ENCODE peak calls at places on chromosomes 2 and 18, in four cellular contexts. One of them, this sample, is unnamed.

GRCh38 chr2:218273908-218274249 is 3.6 kb downstream of the PNKD start:
- DNase-seq in ovary: no peak
- DNase-seq in uterus: no peak
- DNase-seq in HFFc6: no peak
- DNase-seq in this sample: no peak

GRCh38 chr2:44951714-44952113 is 10.2 kb downstream of the SIX3 start:
- DNase-seq in ovary: no peak
- DNase-seq in uterus: no peak
- DNase-seq in HFFc6: no peak
- DNase-seq in this sample: no peak

GRCh38 chr2:151637284-151637781 is 96.9 kb downstream of the NEB start:
- DNase-seq in ovary: no peak
- DNase-seq in uterus: no peak
- DNase-seq in HFFc6: no peak
- DNase-seq in this sample: no peak

GRCh38 chr2:14944562-14945346 is 312.2 kb downstream of the LRATD1 start:
- DNase-seq in ovary: no peak
- DNase-seq in uterus: no peak
- DNase-seq in HFFc6: peak
- DNase-seq in this sample: no peak

GRCh38 chr2:19711470-19712372 is 190.1 kb downstream of the TTC32 start:
- DNase-seq in ovary: no peak
- DNase-seq in uterus: peak
- DNase-seq in HFFc6: peak
- DNase-seq in this sample: no peak

GRCh38 chr2:27291865-27292264 is 9.6 kb downstream of the TRIM54 start:
- DNase-seq in ovary: no peak
- DNase-seq in uterus: no peak
- DNase-seq in HFFc6: no peak
- DNase-seq in this sample: no peak

GRCh38 chr2:61620244-61621159 is 82.3 kb upstream of the XPO1 start:
- DNase-seq in ovary: no peak
- DNase-seq in uterus: no peak
- DNase-seq in HFFc6: peak
- DNase-seq in this sample: no peak

GRCh38 chr18:27005589-27005988 is 140.1 kb upstream of the AQP4 start:
- DNase-seq in ovary: no peak
- DNase-seq in uterus: no peak
- DNase-seq in HFFc6: no peak
- DNase-seq in this sample: no peak

GRCh38 chr18:13287372-13287771 is 68.8 kb downstream of the LDLRAD4 start:
- DNase-seq in ovary: no peak
- DNase-seq in uterus: no peak
- DNase-seq in HFFc6: no peak
- DNase-seq in this sample: no peak
- TF ChIP-seq CTCF in ovary: no peak
- TF ChIP-seq CTCF in uterus: no peak
- TF ChIP-seq CTCF in HFFc6: no peak
- TF ChIP-seq CTCF in this sample: no peak

DNA sequence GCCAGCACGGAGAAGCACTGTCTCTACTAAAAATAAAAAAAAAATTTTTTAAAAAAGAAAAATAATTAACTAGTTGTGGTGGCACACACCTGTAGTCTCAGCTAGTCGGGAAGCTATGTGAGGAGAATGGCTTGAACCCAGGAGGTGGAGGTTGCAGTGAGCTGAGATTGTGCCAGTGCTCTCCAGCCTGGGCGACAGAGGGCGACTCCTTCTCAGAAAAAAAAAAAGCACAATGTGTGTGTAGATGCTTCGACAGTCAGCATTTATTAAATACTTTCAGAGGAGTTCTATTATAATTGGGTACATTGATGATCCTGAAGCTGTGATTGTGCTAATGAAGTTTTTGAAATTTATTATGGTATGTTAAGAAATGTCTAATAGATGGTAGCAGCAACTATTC is 46.5 kb downstream of the XIRP2 start:
- DNase-seq in ovary: no peak
- DNase-seq in uterus: no peak
- DNase-seq in HFFc6: no peak
- DNase-seq in this sample: no peak
- TF ChIP-seq CTCF in ovary: no peak
- TF ChIP-seq CTCF in uterus: no peak
- TF ChIP-seq CTCF in HFFc6: no peak
- TF ChIP-seq CTCF in this sample: no peak

DNA sequence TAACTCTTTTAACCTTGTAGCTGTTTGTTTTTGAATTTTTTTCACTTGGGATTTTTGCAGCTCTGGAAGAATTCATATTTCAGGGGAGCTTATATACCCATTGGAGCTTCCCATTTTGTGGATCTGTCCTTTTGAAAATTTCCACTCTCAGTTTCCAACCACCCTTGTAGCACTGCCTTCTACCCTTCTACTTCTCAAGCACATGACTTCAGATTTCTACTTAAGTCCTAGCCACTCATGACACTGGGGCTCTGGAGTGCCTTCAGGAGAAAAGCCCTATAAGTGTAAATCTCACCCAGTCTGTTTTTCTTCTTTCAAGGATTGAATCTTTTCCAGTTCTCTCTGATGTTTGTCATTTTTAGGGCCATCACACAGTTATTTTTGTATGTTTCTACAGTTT is 283.7 kb upstream of the KCNH7 start:
- DNase-seq in ovary: no peak
- DNase-seq in uterus: no peak
- DNase-seq in HFFc6: no peak
- DNase-seq in this sample: no peak
- TF ChIP-seq CTCF in ovary: no peak
- TF ChIP-seq CTCF in uterus: no peak
- TF ChIP-seq CTCF in HFFc6: no peak
- TF ChIP-seq CTCF in this sample: no peak

DNA sequence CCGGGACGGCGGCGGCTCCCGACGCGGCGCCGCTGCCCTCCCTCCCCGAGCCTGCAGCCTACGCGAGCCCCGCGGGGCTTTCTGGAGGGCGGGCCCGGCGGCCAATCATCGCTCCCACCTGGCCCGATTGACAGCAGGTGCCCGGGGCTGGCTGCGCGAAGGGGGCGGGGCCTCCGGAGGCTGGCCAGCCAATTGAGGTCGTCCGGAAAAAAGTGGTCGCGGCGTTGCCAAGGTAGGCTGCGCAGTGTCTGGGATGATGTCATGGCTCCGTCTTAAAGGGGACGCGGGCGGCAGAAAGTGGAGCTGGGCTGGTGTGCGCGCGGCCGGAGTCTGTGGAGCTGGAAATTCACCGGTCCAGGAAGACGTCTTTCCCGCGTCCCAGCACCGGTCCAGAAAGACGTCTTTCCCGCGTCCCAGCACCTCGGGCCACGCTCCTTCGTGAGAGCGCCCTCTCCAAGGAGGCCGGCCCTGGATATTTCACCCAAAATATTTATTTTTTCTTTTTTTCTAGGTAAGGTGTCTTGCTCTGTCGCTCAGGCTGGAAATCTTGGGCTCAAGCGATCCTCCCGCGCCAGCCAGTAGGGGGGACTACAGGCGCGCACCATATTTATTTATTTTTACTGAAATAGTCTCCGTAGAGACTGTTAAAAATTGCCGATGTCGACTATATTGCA is at the start of gene ACTR1B:
- DNase-seq in ovary: peak
- DNase-seq in uterus: peak
- DNase-seq in HFFc6: peak
- DNase-seq in this sample: peak
- TF ChIP-seq CTCF in ovary: peak
- TF ChIP-seq CTCF in uterus: peak
- TF ChIP-seq CTCF in HFFc6: peak
- TF ChIP-seq CTCF in this sample: peak

GRCh38 chr2:164090533-164090932 is 354.7 kb upstream of the FIGN start:
- DNase-seq in ovary: no peak
- DNase-seq in uterus: no peak
- DNase-seq in HFFc6: no peak
- DNase-seq in this sample: no peak
- TF ChIP-seq CTCF in ovary: no peak
- TF ChIP-seq CTCF in uterus: no peak
- TF ChIP-seq CTCF in HFFc6: no peak
- TF ChIP-seq CTCF in this sample: no peak

GRCh38 chr2:9910699-9911098 is 40.8 kb upstream of the GRHL1 start:
- DNase-seq in ovary: no peak
- DNase-seq in uterus: no peak
- DNase-seq in HFFc6: no peak
- DNase-seq in this sample: no peak

GRCh38 chr2:9912468-9912867 is 39.0 kb upstream of the GRHL1 start:
- DNase-seq in ovary: no peak
- DNase-seq in uterus: no peak
- DNase-seq in HFFc6: no peak
- DNase-seq in this sample: no peak

GRCh38 chr2:9909106-9909505 is 42.4 kb upstream of the GRHL1 start:
- DNase-seq in ovary: no peak
- DNase-seq in uterus: no peak
- DNase-seq in HFFc6: no peak
- DNase-seq in this sample: no peak

GRCh38 chr2:9918275-9918674 is 33.2 kb upstream of the GRHL1 start:
- DNase-seq in ovary: no peak
- DNase-seq in uterus: no peak
- DNase-seq in HFFc6: peak
- DNase-seq in this sample: no peak

GRCh38 chr2:9914384-9915065 is 37.0 kb upstream of the GRHL1 start:
- DNase-seq in ovary: no peak
- DNase-seq in uterus: no peak
- DNase-seq in HFFc6: peak
- DNase-seq in this sample: no peak
- TF ChIP-seq CTCF in ovary: no peak
- TF ChIP-seq CTCF in uterus: no peak
- TF ChIP-seq CTCF in HFFc6: peak
- TF ChIP-seq CTCF in this sample: no peak

DNA sequence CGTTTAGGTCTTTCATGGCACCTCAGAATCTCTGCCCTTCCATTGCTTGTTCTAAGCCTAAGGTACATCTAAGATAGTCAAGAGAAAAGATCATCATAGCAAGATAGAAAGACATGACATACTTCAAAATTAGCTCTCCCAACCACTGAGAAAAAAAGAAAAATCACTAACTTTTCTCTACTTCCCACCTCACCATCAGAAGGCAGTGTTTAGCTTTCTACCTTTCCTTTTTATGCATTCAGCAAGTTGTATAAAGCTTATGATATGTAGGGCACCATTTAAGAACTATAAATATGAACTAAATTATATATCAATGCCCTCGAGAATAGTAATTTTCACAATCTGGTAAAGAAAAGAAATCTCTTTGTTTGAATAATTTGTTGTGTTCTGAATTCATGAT is 331.8 kb upstream of the VWC2L start:
- DNase-seq in ovary: no peak
- DNase-seq in uterus: no peak
- DNase-seq in HFFc6: no peak
- DNase-seq in this sample: no peak
- TF ChIP-seq CTCF in ovary: no peak
- TF ChIP-seq CTCF in uterus: no peak
- TF ChIP-seq CTCF in HFFc6: peak
- TF ChIP-seq CTCF in this sample: no peak

GRCh38 chr2:41495050-41495449 is 552.8 kb upstream of the PKDCC start:
- DNase-seq in ovary: no peak
- DNase-seq in uterus: no peak
- DNase-seq in HFFc6: no peak
- DNase-seq in this sample: no peak

GRCh38 chr2:41498791-41499190 is 549.0 kb upstream of the PKDCC start:
- DNase-seq in ovary: no peak
- DNase-seq in uterus: no peak
- DNase-seq in HFFc6: no peak
- DNase-seq in this sample: no peak

GRCh38 chr2:41502752-41503151 is 545.1 kb upstream of the PKDCC start:
- DNase-seq in ovary: no peak
- DNase-seq in uterus: no peak
- DNase-seq in HFFc6: no peak
- DNase-seq in this sample: no peak

GRCh38 chr2:41500895-41501294 is 546.9 kb upstream of the PKDCC start:
- DNase-seq in ovary: no peak
- DNase-seq in uterus: no peak
- DNase-seq in HFFc6: no peak
- DNase-seq in this sample: no peak

DNA sequence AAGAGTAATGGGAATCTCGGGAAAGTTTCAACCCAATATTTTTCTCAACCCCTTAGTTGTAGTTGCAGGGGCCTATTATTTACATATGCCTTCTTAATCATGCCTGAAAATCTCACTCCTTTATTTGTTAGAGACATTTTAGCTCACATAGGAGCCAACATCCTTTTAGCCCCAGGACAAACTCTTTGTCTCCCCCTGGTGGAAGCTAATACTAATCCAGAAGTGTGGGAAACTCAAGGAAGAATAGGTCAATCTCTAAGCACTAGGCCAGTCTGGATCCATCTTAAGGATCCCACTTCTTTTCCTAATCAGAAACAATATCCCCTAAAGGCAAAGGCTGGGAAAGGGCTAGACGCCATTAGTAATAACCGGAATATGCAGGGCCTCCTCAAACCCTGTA is 550.9 kb upstream of the PKDCC start:
- DNase-seq in ovary: no peak
- DNase-seq in uterus: no peak
- DNase-seq in HFFc6: no peak
- DNase-seq in this sample: no peak
- TF ChIP-seq CTCF in ovary: no peak
- TF ChIP-seq CTCF in uterus: no peak
- TF ChIP-seq CTCF in HFFc6: peak
- TF ChIP-seq CTCF in this sample: no peak